ENCODE peak calls at places on chromosomes 3 and 15, in five cellular contexts. G is heart left ventricle, I is endothelial cell of umbilical vein, D is hepatocyte, F is transverse colon. C is an unnamed sample. For H3K4me1, the result is how much of the 10 kb centered on the place peaks cover.

GRCh38 chr15:64596701-64597468 is 136.5 kb downstream of the ZNF609 start:
- DNase-seq in G (no peak), I (peak), D (peak), F (no peak), C (no peak)

GRCh38 chr3:172126741-172127140 is 87.4 kb downstream of the FNDC3B start:
- DNase-seq in G (no peak), I (no peak), D (no peak), F (no peak), C (no peak)

GRCh38 chr3:69088033-69088432 is 3.3 kb downstream of the ARL6IP5 start:
- DNase-seq in G (no peak), I (peak), D (no peak), F (no peak), C (no peak)

GRCh38 chr15:98960555-98961050 is 47.0 kb downstream of the PGPEP1L start:
- DNase-seq in G (no peak), I (no peak), D (no peak), F (no peak), C (no peak)

GRCh38 chr3:9769426-9770275 is at the start of gene CAMK1:
- DNase-seq in G (peak), I (peak), D (peak), F (peak), C (peak)

GRCh38 chr15:101250931-101251829 is 668 bp downstream of the CHSY1 start:
- DNase-seq in G (peak), I (no peak), D (peak), F (no peak), C (no peak)

GRCh38 chr3:11476814-11477213 is 166.9 kb downstream of the VGLL4 start:
- DNase-seq in G (no peak), I (peak), D (peak), F (no peak), C (no peak)

GRCh38 chr3:51441282-51442030 is 50.4 kb downstream of the RBM15B start:
- DNase-seq in G (no peak), I (no peak), D (no peak), F (no peak), C (no peak)

GRCh38 chr3:186286114-186286513 is 75.9 kb downstream of the DGKG start:
- DNase-seq in G (no peak), I (no peak), D (no peak), F (no peak), C (no peak)

GRCh38 chr15:67892559-67893377 is 52.9 kb upstream of the RNU6-1 start:
- DNase-seq in G (no peak), I (no peak), D (no peak), F (no peak), C (no peak)

GRCh38 chr15:76358453-76358852 is 21.9 kb downstream of the ISL2 start:
- DNase-seq in G (no peak), I (no peak), D (no peak), F (no peak), C (no peak)

GRCh38 chr15:64009241-64009640 is 37.0 kb downstream of the DAPK2 start:
- DNase-seq in G (no peak), I (no peak), D (no peak), F (peak), C (no peak)

GRCh38 chr15:55202206-55202605 is 5.5 kb upstream of the RSL24D1 start:
- DNase-seq in G (no peak), I (no peak), D (no peak), F (no peak), C (no peak)

GRCh38 chr3:106593381-106593780 is 724.6 kb upstream of the CBLB start:
- DNase-seq in G (no peak), I (no peak), D (no peak), F (no peak), C (no peak)

GRCh38 chr3:37116998-37117397 is 57.4 kb downstream of the LRRFIP2 start:
- DNase-seq in G (no peak), I (no peak), D (no peak), F (no peak), C (no peak)

GRCh38 chr15:43246261-43246764 is 20.4 kb downstream of the TGM5 start:
- DNase-seq in G (no peak), I (no peak), D (no peak), F (no peak), C (no peak)

GRCh38 chr3:128784228-128784627 is 58.2 kb downstream of the RAB7A start:
- DNase-seq in G (peak), I (peak), D (peak), F (no peak), C (no peak)

GRCh38 chr3:105845488-105845887 is 23.3 kb downstream of the CBLB start:
- DNase-seq in G (no peak), I (no peak), D (no peak), F (no peak), C (no peak)

GRCh38 chr15:20340331-20340811 is 201.2 kb downstream of the GOLGA6L6 start:
- DNase-seq in G (peak), I (peak), D (peak), F (no peak), C (peak)

GRCh38 chr3:46110701-46111493 is 83.6 kb upstream of the XCR1 start:
- DNase-seq in G (no peak), I (no peak), D (peak), F (peak), C (peak)

GRCh38 chr3:133750201-133750748 is 4.1 kb downstream of the TF start:
- DNase-seq in G (no peak), I (no peak), D (no peak), F (no peak), C (no peak)

GRCh38 chr15:45588199-45588910 is 1.2 kb downstream of the BLOC1S6 start:
- DNase-seq in G (no peak), I (peak), D (peak), F (no peak), C (no peak)

GRCh38 chr3:32780071-32780734 is 37.6 kb upstream of the TRIM71 start:
- DNase-seq in G (no peak), I (no peak), D (no peak), F (no peak), C (no peak)

GRCh38 chr3:14324224-14324944 is 78.0 kb upstream of the SLC6A6 start:
- DNase-seq in G (no peak), I (no peak), D (no peak), F (no peak), C (no peak)

GRCh38 chr15:63598467-63599400 is 1.5 kb downstream of the FBXL22 start:
- DNase-seq in G (no peak), I (peak), D (peak), F (peak), C (no peak)

GRCh38 chr15:90257776-90258175 is 7.7 kb upstream of the NGRN start:
- DNase-seq in G (no peak), I (no peak), D (no peak), F (no peak), C (no peak)

GRCh38 chr3:100210777-100211145 is 50.0 kb upstream of the TBC1D23 start:
- DNase-seq in G (no peak), I (peak), D (peak), F (no peak), C (no peak)

GRCh38 chr15:40844543-40844981 is 714 bp downstream of the SPINT1 start:
- DNase-seq in G (peak), I (no peak), D (peak), F (peak), C (peak)

GRCh38 chr3:196712514-196713413 is 587 bp downstream of the PIGX start:
- DNase-seq in G (peak), I (peak), D (peak), F (peak), C (peak)

GRCh38 chr15:55741592-55742497 is 1.1 kb downstream of the PRTG start:
- DNase-seq in G (no peak), I (peak), D (peak), F (no peak), C (no peak)

GRCh38 chr3:40120816-40121215 is 188.7 kb upstream of the EIF1B start:
- DNase-seq in G (no peak), I (no peak), D (peak), F (no peak), C (no peak)

GRCh38 chr3:160691151-160691550 is 14.2 kb downstream of the ARL14 start:
- DNase-seq in G (no peak), I (no peak), D (no peak), F (no peak), C (no peak)

GRCh38 chr15:89665449-89666146 is 10.3 kb upstream of the KIF7 start:
- DNase-seq in G (peak), I (peak), D (peak), F (peak), C (no peak)

GRCh38 chr3:79729096-79729495 is 38.7 kb downstream of the ROBO1 start:
- DNase-seq in G (no peak), I (peak), D (peak), F (no peak), C (no peak)

GRCh38 chr3:115916866-115917265 is 293.6 kb downstream of the GAP43 start:
- DNase-seq in G (no peak), I (no peak), D (no peak), F (no peak), C (no peak)

GRCh38 chr3:177833392-177833791 is 636.1 kb upstream of the TBL1XR1 start:
- DNase-seq in G (no peak), I (peak), D (no peak), F (no peak), C (no peak)

GRCh38 chr3:119428538-119428937 is 34.9 kb downstream of the TMEM39A start:
- DNase-seq in G (no peak), I (no peak), D (no peak), F (no peak), C (no peak)

GRCh38 chr3:130378677-130379191 is 33.3 kb downstream of the COL6A5 start:
- DNase-seq in G (no peak), I (no peak), D (no peak), F (no peak), C (no peak)

GRCh38 chr3:76470285-76470684 is 569.6 kb upstream of the ROBO2 start:
- DNase-seq in G (no peak), I (no peak), D (no peak), F (no peak), C (no peak)

GRCh38 chr15:31435891-31436628 is 109.4 kb downstream of the KLF13 start:
- DNase-seq in G (no peak), I (no peak), D (no peak), F (no peak), C (no peak)

GRCh38 chr15:31433574-31433973 is 106.9 kb downstream of the KLF13 start:
- DNase-seq in G (no peak), I (no peak), D (no peak), F (no peak), C (no peak)

GRCh38 chr15:31435256-31435781 is 108.7 kb downstream of the KLF13 start:
- DNase-seq in G (peak), I (peak), D (peak), F (peak), C (peak)

GRCh38 chr15:31433101-31433500 is 106.5 kb downstream of the KLF13 start:
- DNase-seq in G (no peak), I (no peak), D (no peak), F (no peak), C (no peak)

DNA sequence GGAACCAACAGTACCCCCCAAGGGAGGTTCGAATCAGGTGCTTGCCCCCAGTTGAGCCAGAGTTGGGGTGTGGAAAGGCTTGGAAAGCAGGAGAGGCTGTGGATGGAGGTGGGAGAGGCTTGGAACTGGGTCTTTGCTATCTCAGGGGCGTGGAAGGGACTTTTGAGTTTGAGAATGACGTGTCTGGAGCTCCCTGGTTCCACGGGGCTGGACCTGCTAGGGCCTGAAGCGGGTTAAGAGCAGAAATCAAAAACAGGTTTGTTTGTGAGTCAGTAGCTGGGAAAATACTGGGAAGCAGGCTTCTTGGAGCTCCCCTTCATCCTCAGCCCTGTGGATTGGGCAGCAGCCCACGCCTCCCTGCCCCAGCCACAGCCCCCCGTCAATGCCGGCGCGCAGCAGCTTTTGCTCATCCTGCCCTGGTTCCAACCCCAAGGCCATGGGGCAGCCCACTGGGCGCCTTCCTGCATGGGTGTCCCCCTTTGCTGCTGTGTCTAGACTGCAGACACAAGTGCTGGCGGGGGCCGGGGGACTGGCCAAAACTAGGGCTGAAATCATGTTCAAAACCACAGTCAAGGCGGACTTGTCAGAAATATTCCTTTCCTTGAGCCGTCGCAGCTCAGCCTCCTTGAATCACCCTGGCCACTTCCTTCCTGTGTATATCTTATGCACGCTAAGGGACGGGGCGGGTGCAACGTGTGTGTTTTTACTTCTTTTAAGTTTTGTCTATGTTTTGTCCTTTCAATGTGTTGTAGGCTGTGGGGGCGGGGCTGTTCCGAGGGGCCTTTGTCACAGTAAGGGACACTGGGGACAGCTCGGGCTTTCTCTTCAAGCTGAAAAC is 108.0 kb downstream of the KLF13 start:
- DNase-seq in G (peak), I (peak), D (no peak), F (peak), C (peak)
- H3K4me1 ChIP-seq in G (under half), I (under half), D (under half), F (under half), C (under half)

DNA sequence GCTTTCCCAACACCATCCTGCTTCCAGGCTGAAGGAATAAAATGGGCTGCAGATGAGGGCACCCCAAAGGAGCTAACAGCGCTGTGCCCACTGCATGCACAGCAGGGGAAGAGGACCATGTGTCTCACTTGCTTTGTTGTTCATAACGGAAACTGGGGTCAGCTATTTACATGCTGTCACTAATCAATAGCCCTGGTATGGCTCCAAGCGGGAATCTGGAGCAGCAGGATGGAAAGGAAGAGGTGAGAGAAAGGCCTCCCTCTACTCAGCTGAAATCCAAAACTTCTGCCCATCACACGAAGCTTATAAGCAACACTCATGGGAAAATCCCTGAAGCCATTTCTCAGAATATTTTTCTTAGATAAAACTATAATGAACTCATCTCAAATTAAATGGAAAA is 67.4 kb downstream of the TBC1D2B start:
- DNase-seq in G (no peak), I (no peak), D (no peak), F (no peak), C (no peak)
- H3K4me1 ChIP-seq in G (under half), I (under half), D (under half), F (half or more), C (under half)

GRCh38 chr15:74218172-74218885 is 15.7 kb upstream of the STRA6 start:
- DNase-seq in G (no peak), I (no peak), D (no peak), F (no peak), C (no peak)

GRCh38 chr15:74214324-74215021 is 11.9 kb upstream of the STRA6 start:
- DNase-seq in G (no peak), I (no peak), D (no peak), F (no peak), C (no peak)

GRCh38 chr15:74215958-74216357 is 13.4 kb upstream of the STRA6 start:
- DNase-seq in G (no peak), I (no peak), D (no peak), F (no peak), C (no peak)

GRCh38 chr15:74213858-74214284 is 11.3 kb upstream of the STRA6 start:
- DNase-seq in G (no peak), I (no peak), D (no peak), F (no peak), C (no peak)

DNA sequence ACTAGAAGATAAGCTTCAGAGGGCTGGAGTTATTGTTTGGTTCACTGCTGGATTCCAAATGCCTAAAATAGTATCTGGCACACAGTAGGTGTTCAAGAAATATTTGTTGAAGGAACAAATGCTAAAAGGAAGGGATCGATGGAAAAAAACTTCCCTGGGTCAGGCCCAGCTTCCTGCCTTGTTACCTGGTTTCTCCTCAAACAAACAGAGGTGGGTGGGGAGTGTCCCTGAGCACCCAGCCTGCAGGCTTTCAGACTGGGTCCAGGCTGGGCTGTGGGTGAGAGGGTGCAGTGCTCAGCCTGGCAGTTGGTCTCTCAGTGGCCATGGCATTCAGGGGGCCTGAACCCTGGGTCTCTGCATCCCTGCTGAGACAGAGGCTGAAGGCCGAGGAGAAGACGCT is 14.4 kb upstream of the STRA6 start:
- DNase-seq in G (no peak), I (no peak), D (no peak), F (no peak), C (no peak)
- H3K4me1 ChIP-seq in G (under half), I (under half), D (under half), F (under half), C (under half)

DNA sequence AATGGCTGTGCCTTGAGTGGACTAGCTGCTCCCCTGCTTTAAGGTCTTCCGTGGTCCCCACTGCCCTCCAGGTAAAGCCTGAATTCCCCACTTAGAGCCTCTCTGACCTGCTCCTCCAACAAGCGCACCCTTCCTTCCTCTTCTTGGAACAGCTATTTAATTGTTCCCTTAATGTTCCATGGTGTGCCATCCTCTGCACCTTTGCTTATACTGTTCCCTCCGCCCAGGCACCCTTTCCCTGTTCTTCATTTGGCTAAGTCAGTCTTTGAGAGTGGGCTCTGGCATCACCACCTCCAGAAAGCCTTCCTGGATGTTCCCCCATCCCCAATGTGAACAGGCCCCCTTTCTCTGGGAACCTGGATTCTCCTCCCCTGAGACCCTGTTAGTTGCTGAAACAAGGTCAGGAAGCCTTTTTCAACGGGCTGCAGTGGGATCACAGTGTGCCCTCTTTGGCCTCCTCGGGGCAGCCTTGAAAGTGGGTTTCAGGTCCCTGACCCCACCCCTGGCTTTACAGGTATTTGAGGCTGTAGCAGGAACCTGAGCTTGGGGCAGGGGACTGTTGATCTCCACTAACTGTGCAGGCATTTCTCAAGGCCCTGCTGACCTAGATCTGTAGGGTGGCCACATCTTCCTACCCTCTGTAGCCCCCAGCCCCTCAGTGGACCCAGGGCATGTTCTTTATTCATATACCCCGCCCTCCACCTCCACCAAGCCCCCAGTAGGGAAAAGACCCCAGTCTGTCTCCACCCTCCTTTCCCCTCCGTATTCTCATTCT is 5.0 kb downstream of the ISLR start:
- DNase-seq in G (no peak), I (no peak), D (no peak), F (no peak), C (peak)
- H3K4me1 ChIP-seq in G (half or more), I (under half), D (under half), F (under half), C (under half)

DNA sequence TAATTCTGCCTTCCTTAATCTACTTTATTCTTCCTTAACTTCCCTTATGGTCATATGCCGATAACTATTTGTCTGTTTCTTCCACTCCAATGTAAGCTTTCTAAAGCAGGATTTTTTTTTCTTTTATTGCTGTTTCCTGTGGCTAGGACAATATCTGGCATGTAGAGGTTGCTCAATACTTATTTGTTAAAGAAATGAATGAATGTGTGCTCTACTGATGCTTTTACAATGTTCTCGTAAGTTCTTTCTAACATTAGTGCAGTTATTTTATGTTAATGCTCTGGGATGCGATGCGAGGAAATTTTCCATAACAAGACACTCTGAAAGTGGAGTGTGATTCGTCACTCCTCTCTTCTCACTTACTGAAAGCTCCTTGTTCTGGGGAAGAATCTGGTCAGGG is 420.3 kb downstream of the PDCD6IP start:
- DNase-seq in G (no peak), I (peak), D (no peak), F (no peak), C (no peak)
- H3K4me1 ChIP-seq in G (under half), I (under half), D (under half), F (under half), C (under half)

DNA sequence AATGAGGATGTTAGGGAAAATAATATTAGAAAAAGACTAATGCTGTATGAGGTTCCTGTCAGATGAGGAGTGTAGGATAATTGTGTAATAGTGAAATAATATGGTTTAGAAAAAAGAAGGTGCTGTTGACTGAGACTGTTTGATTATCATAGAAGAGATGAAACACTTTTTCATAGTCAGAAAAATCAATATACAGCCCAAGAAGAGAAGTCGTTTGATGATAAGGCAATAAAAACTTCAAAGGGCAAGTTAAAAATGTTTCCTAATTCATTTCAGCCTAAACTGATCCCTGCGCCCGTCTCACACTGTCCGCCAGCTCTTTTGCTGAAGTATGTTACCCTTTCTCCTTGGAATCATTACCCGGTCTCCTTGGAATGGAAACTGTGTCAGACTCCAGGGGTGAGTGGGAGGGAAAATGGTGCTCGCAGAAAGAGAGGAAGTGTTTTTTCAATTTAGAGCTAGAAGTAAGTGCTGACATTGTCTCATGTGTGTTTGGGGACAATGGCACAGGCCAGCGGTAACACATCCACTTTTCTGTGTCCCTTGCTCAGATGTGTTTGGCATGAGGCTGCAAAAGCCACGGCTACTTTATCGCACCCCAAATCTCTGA is 23.6 kb downstream of the DUT start:
- DNase-seq in G (no peak), I (no peak), D (no peak), F (no peak), C (no peak)
- H3K4me1 ChIP-seq in G (under half), I (under half), D (under half), F (under half), C (under half)